ENCODE peak calls at places on chromosomes 6 and 20, in eight cellular contexts. N is A549, M is endothelial cell of umbilical vein, U is HCT116, C is HepG2, X is H1, V is GM12878, H is K562. P is an unnamed sample.

GRCh38 chr6:139944976-139945375 is 570.5 kb upstream of the CITED2 start:
- DNase-seq in V (no peak), N (no peak), H (no peak), M (no peak), X (no peak), C (no peak), U (no peak), P (no peak)

GRCh38 chr6:39365281-39366074 is 43.0 kb upstream of the KCNK16 start:
- DNase-seq in C (no peak), X (no peak), M (no peak), U (no peak), V (no peak), H (no peak), N (no peak), P (no peak)

GRCh38 chr6:121794630-121795029 is 359.2 kb downstream of the GJA1 start:
- DNase-seq in U (peak), M (peak), H (no peak), V (no peak), X (no peak), N (peak), C (no peak), P (peak)

GRCh38 chr6:35474129-35474977 is 6.2 kb downstream of the RPL10A start:
- DNase-seq in X (peak), N (no peak), M (no peak), V (no peak), C (no peak), H (no peak), U (no peak), P (peak)

GRCh38 chr20:19935842-19936241 is 81.3 kb upstream of the NAA20 start:
- DNase-seq in X (no peak), C (no peak), M (no peak), N (no peak), U (no peak), V (no peak), H (no peak), P (no peak)

GRCh38 chr20:53668981-53669380 is 75.3 kb upstream of the ZNF217 start:
- DNase-seq in U (no peak), N (no peak), H (no peak), C (no peak), X (no peak), V (no peak), M (no peak), P (no peak)

GRCh38 chr20:19769516-19769915 is 11.5 kb downstream of the RIN2 start:
- DNase-seq in H (no peak), X (no peak), V (no peak), U (no peak), N (no peak), M (no peak), C (no peak), P (no peak)

GRCh38 chr6:170505306-170505705 is 47.8 kb downstream of the PSMB1 start:
- DNase-seq in V (no peak), H (no peak), X (no peak), U (no peak), C (no peak), M (no peak), N (no peak), P (no peak)

GRCh38 chr6:39361657-39362486 is 39.4 kb upstream of the KCNK16 start:
- DNase-seq in C (peak), X (peak), M (peak), V (no peak), H (peak), U (peak), N (peak), P (peak)

GRCh38 chr6:139943391-139943790 is 568.9 kb upstream of the CITED2 start:
- DNase-seq in X (no peak), M (peak), U (no peak), H (no peak), V (no peak), N (peak), C (peak), P (no peak)

GRCh38 chr6:34543421-34543820 is 12.7 kb downstream of the SPDEF start:
- DNase-seq in X (no peak), M (peak), V (no peak), U (no peak), N (no peak), C (no peak), H (no peak), P (peak)

GRCh38 chr20:24588047-24588635 is 118.7 kb downstream of the SYNDIG1 start:
- DNase-seq in N (no peak), M (no peak), C (no peak), X (no peak), V (no peak), H (no peak), U (no peak), P (no peak)

GRCh38 chr6:81834141-81834621 is 81.7 kb upstream of the TENT5A start:
- DNase-seq in C (no peak), X (no peak), V (no peak), U (no peak), M (no peak), H (no peak), N (no peak), P (no peak)

GRCh38 chr6:80638222-80639055 is 532.0 kb downstream of the BCKDHB start:
- DNase-seq in H (no peak), U (peak), M (peak), V (peak), C (peak), X (no peak), N (peak), P (peak)

GRCh38 chr6:11919771-11920440 is 92.2 kb upstream of the HIVEP1 start:
- DNase-seq in H (no peak), N (no peak), V (no peak), C (no peak), M (no peak), X (no peak), U (no peak), P (no peak)

GRCh38 chr6:29295181-29295585 is 6.3 kb upstream of the OR14J1 start:
- DNase-seq in C (no peak), V (no peak), X (no peak), M (no peak), U (no peak), H (no peak), N (no peak), P (no peak)

GRCh38 chr6:150412221-150412620 is 43.4 kb downstream of the IYD start:
- DNase-seq in C (no peak), N (no peak), U (no peak), X (no peak), M (no peak), V (no peak), H (no peak), P (no peak)

GRCh38 chr6:169205176-169206160 is 48.2 kb downstream of the THBS2 start:
- DNase-seq in H (no peak), C (no peak), X (no peak), M (no peak), N (no peak), U (no peak), V (no peak), P (no peak)

GRCh38 chr6:136669299-136669699 is 119.1 kb upstream of the MAP7 start:
- DNase-seq in C (peak), M (peak), H (no peak), U (no peak), N (no peak), V (no peak), X (no peak), P (no peak)

GRCh38 chr6:152087096-152087495 is 279.6 kb downstream of the ESR1 start:
- DNase-seq in H (no peak), X (no peak), V (no peak), U (no peak), M (no peak), N (no peak), C (no peak), P (no peak)

GRCh38 chr6:104957301-104958177 is 632 bp downstream of the LIN28B start:
- DNase-seq in N (peak), M (no peak), X (peak), U (no peak), C (peak), V (no peak), H (peak), P (peak)

GRCh38 chr6:119322715-119323350 is 26.7 kb downstream of the MAN1A1 start:
- DNase-seq in X (no peak), H (no peak), M (no peak), U (peak), N (no peak), V (no peak), C (no peak), P (no peak)
- TF ChIP-seq POLR2A in X (no peak), H (no peak), M (no peak), U (no peak), N (no peak), V (no peak), C (no peak), P (no peak)

GRCh38 chr20:39878809-39879208 is 810.2 kb downstream of the MAFB start:
- DNase-seq in M (no peak), U (no peak), X (no peak), H (no peak), V (no peak), C (no peak), N (no peak), P (no peak)
- TF ChIP-seq MAX in M (no peak), U (no peak), X (no peak), H (no peak), V (no peak), C (no peak), N (no peak), P (no peak)

GRCh38 chr20:2539341-2539740 is 3.0 kb downstream of the TMC2 start:
- DNase-seq in V (no peak), X (no peak), H (no peak), M (no peak), U (no peak), N (no peak), C (peak), P (peak)
- H3K4me3 ChIP-seq in V (no peak), X (no peak), H (no peak), M (no peak), U (no peak), N (no peak), C (no peak), P (no peak)

GRCh38 chr6:27016689-27017088 is 230.8 kb upstream of the PRSS16 start:
- DNase-seq in V (no peak), X (no peak), H (no peak), C (no peak), M (no peak), N (no peak), U (no peak), P (no peak)

GRCh38 chr6:27023664-27024063 is 223.8 kb upstream of the PRSS16 start:
- DNase-seq in H (no peak), X (no peak), C (no peak), V (no peak), M (no peak), U (no peak), N (no peak), P (no peak)

GRCh38 chr6:27025351-27025750 is 222.2 kb upstream of the PRSS16 start:
- DNase-seq in N (no peak), C (no peak), V (no peak), M (no peak), H (no peak), U (no peak), X (no peak), P (no peak)

GRCh38 chr6:27020553-27020880 is 227.0 kb upstream of the PRSS16 start:
- DNase-seq in U (no peak), N (no peak), M (no peak), C (no peak), X (no peak), H (no peak), V (no peak), P (no peak)

DNA sequence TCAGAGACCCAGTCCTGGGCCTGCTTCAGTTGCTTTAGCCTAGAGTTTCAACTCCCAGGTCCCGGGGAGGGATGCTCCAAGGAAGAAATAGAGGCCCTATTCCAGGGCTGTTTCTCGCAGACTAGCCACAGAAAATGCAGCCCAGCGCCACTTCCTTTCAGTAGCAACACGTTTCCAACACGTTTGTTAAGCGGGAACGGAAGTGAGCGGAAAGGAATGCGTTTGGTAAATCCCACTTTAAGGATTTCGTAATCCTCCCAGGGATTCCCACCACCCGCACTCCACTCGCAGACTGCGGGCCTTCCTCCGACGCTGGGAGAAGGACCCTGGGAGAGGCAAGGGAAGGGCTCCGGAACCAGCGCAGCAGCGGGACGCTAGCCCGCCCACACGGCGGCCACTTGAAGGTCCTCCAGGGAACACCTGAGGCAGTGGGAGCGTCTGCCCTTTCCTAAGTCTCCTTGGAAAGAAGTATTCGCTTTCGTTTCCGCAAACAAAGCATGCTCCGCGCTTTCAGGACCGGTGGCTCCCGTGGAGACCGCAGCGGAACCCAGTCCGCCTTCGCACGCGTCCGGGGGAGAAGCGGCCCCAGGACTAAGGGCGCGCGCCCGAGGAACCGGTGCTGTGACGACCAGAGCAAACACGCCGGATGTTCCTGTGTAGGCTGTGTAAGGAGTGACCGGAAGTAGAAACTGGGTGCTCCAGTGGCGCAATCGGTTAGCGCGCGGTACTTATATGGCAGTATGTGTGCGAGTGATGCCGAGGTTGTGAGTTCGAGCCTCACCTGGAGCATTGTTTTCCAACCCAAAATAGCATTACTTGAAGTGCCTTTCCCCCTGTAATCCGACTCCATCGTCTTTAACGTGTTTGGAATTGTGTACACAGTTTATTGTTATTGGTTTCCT is 227.6 kb upstream of the PRSS16 start:
- DNase-seq in N (peak), H (peak), C (no peak), V (peak), M (peak), X (peak), U (peak), P (peak)
- TF ChIP-seq POLR2A in N (peak), H (peak), C (no peak), V (peak), M (no peak), X (peak), U (peak), P (peak)

GRCh38 chr20:17646209-17646717 is 35.8 kb downstream of the RRBP1 start:
- DNase-seq in H (no peak), M (no peak), C (peak), N (no peak), X (no peak), V (no peak), U (no peak), P (no peak)
- TF ChIP-seq MAX in H (no peak), M (no peak), C (no peak), N (no peak), X (no peak), V (no peak), U (no peak), P (no peak)

GRCh38 chr6:27591660-27592059 is 118.8 kb upstream of the ZNF184 start:
- DNase-seq in X (peak), M (peak), H (peak), U (no peak), C (peak), V (no peak), N (no peak), P (peak)
- H3K4me3 ChIP-seq in X (peak), M (no peak), H (peak), U (no peak), C (peak), V (peak), N (peak), P (peak)

GRCh38 chr6:3841711-3842565 is 7.2 kb upstream of the FAM50B start:
- DNase-seq in U (no peak), X (no peak), M (no peak), V (no peak), N (no peak), H (no peak), C (peak), P (no peak)

GRCh38 chr6:3837781-3838180 is 11.4 kb upstream of the FAM50B start:
- DNase-seq in N (no peak), M (no peak), C (no peak), V (no peak), X (no peak), U (no peak), H (no peak), P (no peak)

GRCh38 chr6:3841066-3841454 is 8.1 kb upstream of the FAM50B start:
- DNase-seq in C (peak), X (no peak), U (no peak), V (no peak), M (no peak), H (no peak), N (no peak), P (peak)

GRCh38 chr6:3835055-3835731 is 14.0 kb upstream of the FAM50B start:
- DNase-seq in U (no peak), C (peak), V (no peak), X (no peak), H (no peak), N (no peak), M (no peak), P (no peak)

GRCh38 chr6:3838992-3839867 is 9.9 kb upstream of the FAM50B start:
- DNase-seq in N (no peak), H (no peak), U (no peak), X (no peak), C (peak), V (no peak), M (no peak), P (no peak)
- TF ChIP-seq POLR2A in N (no peak), H (no peak), U (no peak), X (no peak), C (peak), V (no peak), M (no peak), P (no peak)

GRCh38 chr6:112150363-112150762 is 63.0 kb downstream of the FAM229B start:
- DNase-seq in U (no peak), H (no peak), X (no peak), C (no peak), N (no peak), M (no peak), V (no peak), P (no peak)
- TF ChIP-seq MAX in U (no peak), H (no peak), X (no peak), C (no peak), N (no peak), M (no peak), V (no peak), P (no peak)

GRCh38 chr20:44886828-44887227 is 1.3 kb downstream of the YWHAB start:
- DNase-seq in V (no peak), M (no peak), U (no peak), N (no peak), H (no peak), X (no peak), C (no peak), P (no peak)
- H3K4me3 ChIP-seq in V (peak), M (peak), U (peak), N (peak), H (peak), X (peak), C (peak), P (peak)

GRCh38 chr6:154507209-154507898 is 3.1 kb downstream of the CNKSR3 start:
- DNase-seq in H (no peak), X (no peak), U (no peak), N (no peak), V (no peak), C (peak), M (no peak), P (no peak)
- TF ChIP-seq POLR2A in H (no peak), X (no peak), U (no peak), N (no peak), V (no peak), C (no peak), M (no peak), P (no peak)

P was measured in NB4.